ENCODE peak calls at places on chromosomes 11 and 22, in five cellular contexts. One of them, this sample, is unnamed.

GRCh38 chr11:103637250-103637649 is 399.2 kb upstream of the DDI1 start:
- DNase-seq in stomach: no peak
- DNase-seq in adrenal gland: no peak
- DNase-seq in IMR-90: peak; percentile 55
- DNase-seq in endothelial cell of umbilical vein: peak; percentile 42
- DNase-seq in this sample: no peak

GRCh38 chr11:69880041-69880802 is 61.0 kb upstream of the FGF3 start:
- DNase-seq in stomach: no peak
- DNase-seq in adrenal gland: no peak
- DNase-seq in IMR-90: no peak
- DNase-seq in endothelial cell of umbilical vein: no peak
- DNase-seq in this sample: peak; percentile 46

GRCh38 chr11:92550411-92550810 is 325.8 kb downstream of the FAT3 start:
- DNase-seq in stomach: peak; percentile 54
- DNase-seq in adrenal gland: no peak
- DNase-seq in IMR-90: no peak
- DNase-seq in endothelial cell of umbilical vein: no peak
- DNase-seq in this sample: no peak

GRCh38 chr11:86069408-86070086 is 663 bp upstream of the PICALM start:
- DNase-seq in stomach: no peak
- DNase-seq in adrenal gland: peak; percentile 50
- DNase-seq in IMR-90: peak; percentile 97
- DNase-seq in endothelial cell of umbilical vein: peak; percentile 98
- DNase-seq in this sample: peak; percentile 67

GRCh38 chr11:112871909-112872511 is 89.2 kb upstream of the NCAM1 start:
- DNase-seq in stomach: no peak
- DNase-seq in adrenal gland: no peak
- DNase-seq in IMR-90: no peak
- DNase-seq in endothelial cell of umbilical vein: no peak
- DNase-seq in this sample: no peak

GRCh38 chr11:17473071-17473744 is 3.4 kb downstream of the ABCC8 start:
- DNase-seq in stomach: no peak
- DNase-seq in adrenal gland: no peak
- DNase-seq in IMR-90: peak; percentile 7
- DNase-seq in endothelial cell of umbilical vein: no peak
- DNase-seq in this sample: no peak

GRCh38 chr11:131889146-131889577 is 518.7 kb downstream of the NTM start:
- DNase-seq in stomach: no peak
- DNase-seq in adrenal gland: no peak
- DNase-seq in IMR-90: peak; percentile 95
- DNase-seq in endothelial cell of umbilical vein: no peak
- DNase-seq in this sample: no peak

GRCh38 chr11:35121326-35121865 is 17.6 kb upstream of the CD44 start:
- DNase-seq in stomach: no peak
- DNase-seq in adrenal gland: no peak
- DNase-seq in IMR-90: no peak
- DNase-seq in endothelial cell of umbilical vein: no peak
- DNase-seq in this sample: no peak

GRCh38 chr22:33756508-33756949 is 163.7 kb downstream of the LARGE1 start:
- DNase-seq in stomach: no peak
- DNase-seq in adrenal gland: no peak
- DNase-seq in IMR-90: no peak
- DNase-seq in endothelial cell of umbilical vein: no peak
- DNase-seq in this sample: no peak

GRCh38 chr11:16782226-16782919 is 43.9 kb downstream of the C11orf58 start:
- DNase-seq in stomach: peak; percentile 59
- DNase-seq in adrenal gland: no peak
- DNase-seq in IMR-90: no peak
- DNase-seq in endothelial cell of umbilical vein: no peak
- DNase-seq in this sample: peak; percentile 48

GRCh38 chr11:15695096-15695721 is 580.5 kb downstream of the INSC start:
- DNase-seq in stomach: no peak
- DNase-seq in adrenal gland: no peak
- DNase-seq in IMR-90: no peak
- DNase-seq in endothelial cell of umbilical vein: no peak
- DNase-seq in this sample: no peak

GRCh38 chr22:37155971-37156370 is 6.3 kb upstream of the IL2RB start:
- DNase-seq in stomach: no peak
- DNase-seq in adrenal gland: no peak
- DNase-seq in IMR-90: no peak
- DNase-seq in endothelial cell of umbilical vein: no peak
- DNase-seq in this sample: no peak

GRCh38 chr11:130129922-130130321 is 29.7 kb upstream of the ST14 start:
- DNase-seq in stomach: no peak
- DNase-seq in adrenal gland: no peak
- DNase-seq in IMR-90: no peak
- DNase-seq in endothelial cell of umbilical vein: no peak
- DNase-seq in this sample: no peak

GRCh38 chr22:49340406-49340805 is 487.3 kb downstream of the BRD1 start:
- DNase-seq in stomach: peak; percentile 8
- DNase-seq in adrenal gland: no peak
- DNase-seq in IMR-90: no peak
- DNase-seq in endothelial cell of umbilical vein: no peak
- DNase-seq in this sample: no peak

GRCh38 chr22:38802671-38803121 is 8.8 kb upstream of the DNAL4 start:
- DNase-seq in stomach: peak; percentile 35
- DNase-seq in adrenal gland: peak; percentile 73
- DNase-seq in IMR-90: peak; percentile 95
- DNase-seq in endothelial cell of umbilical vein: no peak
- DNase-seq in this sample: peak; percentile 85

GRCh38 chr22:31942091-31942490 is 2.2 kb upstream of the YWHAH start:
- DNase-seq in stomach: no peak
- DNase-seq in adrenal gland: no peak
- DNase-seq in IMR-90: no peak
- DNase-seq in endothelial cell of umbilical vein: no peak
- DNase-seq in this sample: no peak

DNA sequence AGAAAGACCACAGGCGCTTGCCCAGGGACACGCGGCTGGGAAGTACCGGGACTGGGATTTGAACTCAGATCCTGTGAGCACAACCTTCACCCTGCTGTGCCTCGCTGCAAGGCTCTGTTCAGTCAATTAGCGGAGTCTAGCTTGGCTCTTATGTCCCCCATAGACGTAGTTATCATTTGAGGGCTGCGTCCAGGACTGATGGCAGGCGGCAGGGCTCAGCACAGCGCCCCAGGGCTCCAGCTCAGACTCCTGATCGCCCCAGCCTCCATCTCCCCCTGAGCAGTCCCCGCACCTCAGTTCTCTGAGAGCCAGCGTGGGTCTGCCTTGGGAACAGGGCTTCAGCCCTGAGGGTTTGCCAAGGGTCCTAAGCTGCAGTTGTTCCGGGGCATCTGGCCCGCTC is 19.8 kb downstream of the MRGPRG start:
- DNase-seq in stomach: no peak
- DNase-seq in adrenal gland: no peak
- DNase-seq in IMR-90: no peak
- DNase-seq in endothelial cell of umbilical vein: no peak
- DNase-seq in this sample: no peak
- H3K4me1 ChIP-seq in stomach: peaks cover 7% of the 10 kb centered on the region
- H3K4me1 ChIP-seq in adrenal gland: no peaks in the 10 kb centered on the region
- H3K4me1 ChIP-seq in IMR-90: no peaks in the 10 kb centered on the region
- H3K4me1 ChIP-seq in endothelial cell of umbilical vein: no peaks in the 10 kb centered on the region
- H3K4me1 ChIP-seq in this sample: peaks cover 9% of the 10 kb centered on the region

GRCh38 chr11:77040401-77040777 is 6.2 kb downstream of the B3GNT6 start:
- DNase-seq in stomach: no peak
- DNase-seq in adrenal gland: no peak
- DNase-seq in IMR-90: no peak
- DNase-seq in endothelial cell of umbilical vein: no peak
- DNase-seq in this sample: peak; percentile 50
- H3K27me3 ChIP-seq in stomach: peaks cover 23% of the 10 kb centered on the region
- H3K27me3 ChIP-seq in adrenal gland: peaks cover 34% of the 10 kb centered on the region
- H3K27me3 ChIP-seq in IMR-90: peaks cover 31% of the 10 kb centered on the region
- H3K27me3 ChIP-seq in endothelial cell of umbilical vein: peaks cover 14% of the 10 kb centered on the region
- H3K27me3 ChIP-seq in this sample: peaks cover 10% of the 10 kb centered on the region

GRCh38 chr11:134835561-134835960 is 423.5 kb upstream of the B3GAT1 start:
- DNase-seq in stomach: no peak
- DNase-seq in adrenal gland: no peak
- DNase-seq in IMR-90: no peak
- DNase-seq in endothelial cell of umbilical vein: no peak
- DNase-seq in this sample: no peak

GRCh38 chr11:134838708-134839107 is 426.7 kb upstream of the B3GAT1 start:
- DNase-seq in stomach: no peak
- DNase-seq in adrenal gland: no peak
- DNase-seq in IMR-90: no peak
- DNase-seq in endothelial cell of umbilical vein: no peak
- DNase-seq in this sample: peak; percentile 47

GRCh38 chr11:134841411-134841810 is 429.4 kb upstream of the B3GAT1 start:
- DNase-seq in stomach: no peak
- DNase-seq in adrenal gland: no peak
- DNase-seq in IMR-90: no peak
- DNase-seq in endothelial cell of umbilical vein: no peak
- DNase-seq in this sample: no peak

GRCh38 chr11:134837887-134838232 is 425.8 kb upstream of the B3GAT1 start:
- DNase-seq in stomach: no peak
- DNase-seq in adrenal gland: no peak
- DNase-seq in IMR-90: no peak
- DNase-seq in endothelial cell of umbilical vein: no peak
- DNase-seq in this sample: peak; percentile 45

GRCh38 chr11:134837166-134837886 is 425.3 kb upstream of the B3GAT1 start:
- DNase-seq in stomach: no peak
- DNase-seq in adrenal gland: no peak
- DNase-seq in IMR-90: no peak
- DNase-seq in endothelial cell of umbilical vein: no peak
- DNase-seq in this sample: no peak
- TF ChIP-seq POLR2A in stomach: no peak
- TF ChIP-seq POLR2A in adrenal gland: no peak
- TF ChIP-seq POLR2A in IMR-90: no peak
- TF ChIP-seq POLR2A in endothelial cell of umbilical vein: no peak
- TF ChIP-seq POLR2A in this sample: no peak

DNA sequence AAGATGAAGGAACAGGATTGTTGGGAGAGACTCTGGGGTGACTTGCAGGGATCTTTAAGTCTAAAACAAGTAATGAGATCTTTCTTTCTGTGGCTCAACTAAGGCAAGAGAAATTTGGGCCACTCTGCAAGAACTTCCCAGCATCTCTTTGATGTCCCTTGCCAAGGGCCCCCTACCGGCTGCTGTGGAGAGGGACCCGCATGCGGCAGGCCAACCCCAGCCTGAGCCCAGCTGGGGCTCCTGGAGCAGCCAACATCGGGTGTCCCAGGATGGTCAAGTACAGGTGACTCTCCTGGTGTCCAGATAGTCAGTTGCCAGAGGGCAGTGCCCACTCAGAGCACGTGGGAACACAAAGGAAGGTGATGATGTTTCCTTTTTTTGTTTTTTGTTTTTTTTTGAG is 363.2 kb downstream of the TBC1D22A start:
- DNase-seq in stomach: no peak
- DNase-seq in adrenal gland: no peak
- DNase-seq in IMR-90: no peak
- DNase-seq in endothelial cell of umbilical vein: no peak
- DNase-seq in this sample: no peak
- H3K4me1 ChIP-seq in stomach: no peaks in the 10 kb centered on the region
- H3K4me1 ChIP-seq in adrenal gland: no peaks in the 10 kb centered on the region
- H3K4me1 ChIP-seq in IMR-90: no peaks in the 10 kb centered on the region
- H3K4me1 ChIP-seq in endothelial cell of umbilical vein: no peaks in the 10 kb centered on the region
- H3K4me1 ChIP-seq in this sample: no peaks in the 10 kb centered on the region

GRCh38 chr22:41915035-41915782 is at the start of gene SHISA8:
- DNase-seq in stomach: peak; percentile 67
- DNase-seq in adrenal gland: peak; percentile 72
- DNase-seq in IMR-90: peak; percentile 7
- DNase-seq in endothelial cell of umbilical vein: peak; percentile 27
- DNase-seq in this sample: no peak

GRCh38 chr22:41912338-41913039 is 2.4 kb downstream of the SHISA8 start:
- DNase-seq in stomach: no peak
- DNase-seq in adrenal gland: no peak
- DNase-seq in IMR-90: no peak
- DNase-seq in endothelial cell of umbilical vein: no peak
- DNase-seq in this sample: no peak

GRCh38 chr22:41914611-41915034 is 251 bp downstream of the SHISA8 start:
- DNase-seq in stomach: no peak
- DNase-seq in adrenal gland: no peak
- DNase-seq in IMR-90: no peak
- DNase-seq in endothelial cell of umbilical vein: no peak
- DNase-seq in this sample: no peak

GRCh38 chr22:41913040-41913719 is 1.7 kb downstream of the SHISA8 start:
- DNase-seq in stomach: no peak
- DNase-seq in adrenal gland: peak; percentile 72
- DNase-seq in IMR-90: no peak
- DNase-seq in endothelial cell of umbilical vein: no peak
- DNase-seq in this sample: no peak

GRCh38 chr22:41913842-41914534 is 886 bp downstream of the SHISA8 start:
- DNase-seq in stomach: no peak
- DNase-seq in adrenal gland: no peak
- DNase-seq in IMR-90: no peak
- DNase-seq in endothelial cell of umbilical vein: no peak
- DNase-seq in this sample: no peak
- H3K27me3 ChIP-seq in stomach: peaks cover 87% of the 10 kb centered on the region
- H3K27me3 ChIP-seq in adrenal gland: peaks cover 12% of the 10 kb centered on the region
- H3K27me3 ChIP-seq in IMR-90: peaks cover 83% of the 10 kb centered on the region
- H3K27me3 ChIP-seq in endothelial cell of umbilical vein: peaks cover 73% of the 10 kb centered on the region
- H3K27me3 ChIP-seq in this sample: peaks cover 99% of the 10 kb centered on the region

DNA sequence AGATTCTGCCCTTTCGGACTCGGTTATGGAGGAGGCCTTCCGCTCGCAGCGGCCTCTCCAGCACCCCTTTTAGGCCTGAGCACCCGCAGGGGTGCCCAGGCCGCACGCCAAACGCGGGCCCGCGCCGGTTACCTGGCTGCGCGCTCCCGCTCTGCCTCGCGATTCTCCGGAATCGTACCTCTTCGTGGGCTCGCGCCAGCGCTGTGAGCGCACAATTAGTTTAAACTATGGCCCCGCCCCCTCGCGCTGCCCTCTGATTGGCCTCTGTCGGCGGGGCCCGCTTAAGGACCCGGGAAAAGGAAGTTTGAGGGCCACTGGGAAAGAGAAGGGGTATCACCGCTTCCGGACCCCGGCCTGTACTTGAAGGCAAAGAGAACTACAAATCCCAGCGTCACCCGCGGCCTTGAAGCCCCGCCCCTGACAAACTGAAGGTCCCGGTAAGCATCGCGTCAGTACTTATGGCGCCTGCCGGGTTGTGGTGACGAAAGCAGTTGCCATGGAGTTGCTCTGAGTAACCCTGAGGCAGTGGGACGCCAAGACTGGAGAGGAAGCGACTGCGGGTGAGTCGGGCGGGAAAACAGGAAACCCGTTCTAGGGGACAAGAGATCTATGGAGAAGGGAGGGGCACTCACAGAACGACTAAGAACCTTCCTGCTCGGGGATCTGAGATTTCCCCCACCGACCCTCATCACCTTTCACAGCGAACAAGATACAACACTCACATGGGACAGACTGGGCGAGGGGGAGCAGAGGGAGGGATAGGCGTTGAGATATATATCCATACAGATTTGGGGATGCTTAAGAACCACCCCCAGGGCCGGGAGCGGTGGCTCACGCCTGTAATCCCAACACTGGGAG is at the start of the genes LRRC51 and NUMA1:
- DNase-seq in stomach: peak; percentile 100
- DNase-seq in adrenal gland: peak; percentile 100
- DNase-seq in IMR-90: peak; percentile 100
- DNase-seq in endothelial cell of umbilical vein: peak; percentile 100
- DNase-seq in this sample: peak; percentile 100
- TF ChIP-seq POLR2A in stomach: no peak
- TF ChIP-seq POLR2A in adrenal gland: peak; percentile 88
- TF ChIP-seq POLR2A in IMR-90: peak; percentile 65
- TF ChIP-seq POLR2A in endothelial cell of umbilical vein: peak; percentile 17
- TF ChIP-seq POLR2A in this sample: peak; percentile 49

GRCh38 chr11:128843198-128843766 is 23.8 kb downstream of the KCNJ1 start:
- DNase-seq in stomach: no peak
- DNase-seq in adrenal gland: no peak
- DNase-seq in IMR-90: no peak
- DNase-seq in endothelial cell of umbilical vein: peak; percentile 71
- DNase-seq in this sample: no peak
- H3K4me1 ChIP-seq in stomach: no peaks in the 10 kb centered on the region
- H3K4me1 ChIP-seq in adrenal gland: no peaks in the 10 kb centered on the region
- H3K4me1 ChIP-seq in IMR-90: no peaks in the 10 kb centered on the region
- H3K4me1 ChIP-seq in endothelial cell of umbilical vein: peaks cover 17% of the 10 kb centered on the region
- H3K4me1 ChIP-seq in this sample: no peaks in the 10 kb centered on the region